ENCODE peak calls at places on chromosomes 3 and 15, in five cellular contexts. A is IMR-90; L is CD8-positive, alpha-beta T cell; F is ovary; K is DND-41. N is an unnamed sample. For H3K27me3, the result is how much of the 10 kb centered on the place peaks cover.

GRCh38 chr3:67460841-67461240 is 193.6 kb downstream of the SUCLG2 start:
- DNase-seq in K (no peak), L (no peak), A (peak), F (no peak), N (no peak)

GRCh38 chr15:64688770-64689169 is 86.6 kb downstream of the RBPMS2 start:
- DNase-seq in K (no peak), F (no peak), A (no peak), L (no peak), N (no peak)

GRCh38 chr15:78105541-78106241 is 13.3 kb downstream of the SH2D7 start:
- DNase-seq in A (peak), K (no peak), F (no peak), L (no peak), N (no peak)

GRCh38 chr3:128404276-128405062 is 62.2 kb downstream of the DNAJB8 start:
- DNase-seq in K (no peak), F (no peak), L (no peak), A (no peak), N (no peak)

GRCh38 chr3:123026551-123027291 is 842 bp downstream of the SEMA5B start:
- DNase-seq in L (no peak), K (no peak), F (peak), A (no peak), N (peak)

GRCh38 chr15:25982736-25983135 is 119.6 kb upstream of the ATP10A start:
- DNase-seq in A (no peak), L (no peak), K (no peak), F (no peak), N (no peak)

GRCh38 chr3:56921573-56922571 is 120.1 kb upstream of the ARHGEF3 start:
- DNase-seq in A (peak), F (peak), K (peak), L (no peak), N (no peak)

GRCh38 chr3:179148446-179149238 is 485 bp downstream of the PIK3CA start:
- DNase-seq in A (peak), K (peak), L (peak), F (peak), N (peak)

GRCh38 chr15:66740802-66741201 is 38.8 kb downstream of the SMAD6 start:
- DNase-seq in K (no peak), A (no peak), F (peak), L (no peak), N (no peak)

GRCh38 chr3:184761120-184761841 is 49.4 kb upstream of the MAGEF1 start:
- DNase-seq in L (no peak), A (peak), F (peak), K (no peak), N (no peak)

GRCh38 chr3:63662500-63662899 is 10.0 kb downstream of the SNTN start:
- DNase-seq in A (no peak), L (no peak), K (no peak), F (no peak), N (no peak)

GRCh38 chr15:31393441-31394091 is 66.9 kb downstream of the KLF13 start:
- DNase-seq in K (peak), L (peak), A (no peak), F (peak), N (no peak)

GRCh38 chr3:53229606-53230005 is 26.2 kb downstream of the TKT start:
- DNase-seq in K (no peak), L (no peak), A (no peak), F (no peak), N (no peak)

GRCh38 chr15:32657198-32657886 is 15.8 kb downstream of the SCG5 start:
- DNase-seq in K (no peak), A (no peak), L (no peak), F (no peak), N (peak)

DNA sequence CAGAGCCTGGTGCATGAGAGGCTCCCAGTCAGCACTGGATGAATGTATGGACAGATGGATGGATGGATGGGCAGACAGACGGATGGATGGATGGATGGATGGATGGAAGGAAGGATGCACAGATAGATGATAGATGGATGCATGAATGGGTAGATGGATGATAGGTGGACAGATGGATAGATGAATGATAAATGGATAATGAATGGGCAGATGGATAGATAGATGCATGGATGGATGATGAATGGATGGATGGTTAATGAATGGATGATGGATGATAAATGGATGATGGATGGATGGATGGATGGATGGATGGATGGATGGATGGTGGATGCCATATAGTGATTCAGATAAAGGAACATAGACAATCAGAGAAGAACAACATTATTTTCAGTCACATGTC is 71.0 kb downstream of the SLC6A11 start:
- DNase-seq in F (no peak), K (no peak), A (no peak), L (no peak), N (no peak)
- H3K27me3 ChIP-seq in F (under half), K (under half), A (under half), L (under half), N (under half)

GRCh38 chr3:30687930-30688570 is 81.6 kb downstream of the TGFBR2 start:
- DNase-seq in F (no peak), A (no peak), L (no peak), K (no peak), N (no peak)

GRCh38 chr3:30688776-30689175 is 82.4 kb downstream of the TGFBR2 start:
- DNase-seq in F (no peak), L (no peak), A (peak), K (no peak), N (no peak)

GRCh38 chr3:30691249-30691880 is 85.0 kb downstream of the TGFBR2 start:
- DNase-seq in K (no peak), F (no peak), A (no peak), L (no peak), N (no peak)

GRCh38 chr3:30690199-30690598 is 83.8 kb downstream of the TGFBR2 start:
- DNase-seq in K (no peak), F (no peak), A (no peak), L (no peak), N (no peak)

DNA sequence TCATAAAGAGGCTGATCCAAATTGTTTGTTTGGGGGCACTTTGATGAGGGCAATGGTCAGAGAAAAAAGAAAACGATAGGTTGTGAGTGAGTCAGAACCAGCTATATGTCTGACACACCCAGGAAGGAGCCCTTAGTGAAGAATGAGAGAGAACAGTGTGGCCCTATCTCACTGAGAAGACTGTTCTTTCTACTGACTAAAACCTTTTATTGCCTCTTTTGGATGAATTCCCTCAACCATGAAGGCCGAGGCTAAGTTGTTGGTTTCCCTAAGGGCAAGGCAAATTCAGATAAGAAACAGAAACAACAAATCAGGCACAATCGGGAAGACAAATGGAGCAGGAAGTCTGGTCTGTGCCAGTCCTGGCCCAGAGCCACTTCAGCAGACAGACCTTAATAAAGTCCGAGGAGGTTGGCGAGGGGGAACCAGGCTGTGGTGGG is 82.8 kb downstream of the TGFBR2 start:
- DNase-seq in L (no peak), A (peak), F (peak), K (no peak), N (no peak)
- H3K27ac ChIP-seq in L (peak), A (peak), F (no peak), K (no peak), N (peak)

DNA sequence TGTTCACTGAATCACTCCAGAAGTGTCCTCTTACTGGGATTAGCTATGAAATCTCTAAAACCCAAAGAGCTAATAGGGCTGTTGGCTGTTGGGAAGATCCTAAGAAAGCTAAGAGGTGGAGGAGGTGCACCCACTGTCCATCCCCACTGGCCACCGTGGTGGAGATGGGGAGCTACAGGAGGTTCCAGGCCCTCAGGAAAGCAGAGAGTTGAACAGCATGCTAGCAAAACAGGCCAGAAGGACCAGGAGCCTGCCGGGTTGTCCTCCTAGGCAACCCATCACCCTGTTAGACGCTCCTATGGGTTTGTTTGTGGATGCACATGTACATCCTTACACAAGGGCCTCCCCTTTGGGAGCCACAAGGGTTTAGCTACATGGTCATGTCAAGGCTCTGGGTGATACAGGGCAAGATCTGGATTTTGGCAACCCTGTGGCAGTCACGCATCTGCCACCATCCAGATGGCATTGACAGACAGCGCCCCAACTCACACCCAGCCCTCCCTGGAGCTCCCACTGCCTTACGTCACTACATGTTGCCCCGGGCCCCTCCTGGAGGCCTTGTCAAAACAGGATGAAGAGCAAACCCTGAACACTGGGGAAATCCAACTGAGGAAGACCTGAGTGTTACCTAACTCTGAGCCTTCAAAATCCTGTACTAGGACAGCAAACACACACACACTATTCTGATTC is 208.1 kb downstream of the SLCO3A1 start:
- DNase-seq in F (no peak), K (no peak), L (no peak), A (no peak), N (no peak)
- H3K27me3 ChIP-seq in F (under half), K (under half), L (under half), A (under half), N (under half)

GRCh38 chr3:28700728-28701127 is 352.1 kb upstream of the AZI2 start:
- DNase-seq in F (no peak), L (no peak), A (no peak), K (no peak), N (no peak)
- H3K27ac ChIP-seq in F (no peak), L (no peak), A (no peak), K (no peak), N (no peak)